ENCODE peak calls at places on chromosomes 16 and 17, in ten cellular contexts. Y is ascending aorta; O is Peyer's patch; T is AG09309; E is cardiac muscle cell; F is CD4-positive, alpha-beta T cell; N is colonic mucosa; J is A549; G is GM10248; B is MM.1S. M is an unnamed sample.

GRCh38 chr17:42617956-42618431 is 8.5 kb downstream of the TUBG1 start:
- DNase-seq in Y (no peak), O (no peak), T (no peak), E (no peak), F (no peak), N (no peak), J (no peak), G (peak), B (peak), M (peak)

GRCh38 chr17:68600881-68601564 is at the start of gene FAM20A:
- DNase-seq in Y (no peak), O (peak), T (no peak), E (peak), F (no peak), N (no peak), J (peak), G (no peak), B (no peak), M (peak)

GRCh38 chr16:79618041-79618711 is 17.6 kb upstream of the MAF start:
- DNase-seq in Y (no peak), O (no peak), T (no peak), E (no peak), F (no peak), N (no peak), J (no peak), G (no peak), B (no peak), M (no peak)

GRCh38 chr17:10041287-10041612 is 136.2 kb upstream of the RCVRN start:
- DNase-seq in Y (no peak), O (no peak), T (no peak), E (no peak), F (no peak), N (no peak), J (peak), G (no peak), B (no peak), M (no peak)

GRCh38 chr17:46853896-46854444 is 2.6 kb downstream of the WNT9B start:
- DNase-seq in Y (no peak), O (peak), T (peak), E (no peak), F (no peak), N (no peak), J (no peak), G (no peak), B (no peak), M (no peak)

GRCh38 chr16:50587543-50587942 is 39.3 kb downstream of the NKD1 start:
- DNase-seq in Y (no peak), O (no peak), T (no peak), E (no peak), F (no peak), N (no peak), J (no peak), G (no peak), B (no peak), M (no peak)

GRCh38 chr17:50909765-50910661 is 43.9 kb upstream of the TOB1 start:
- DNase-seq in Y (no peak), O (no peak), T (no peak), E (no peak), F (peak), N (no peak), J (no peak), G (no peak), B (no peak), M (no peak)

GRCh38 chr17:67602974-67603373 is 114.8 kb upstream of the NOL11 start:
- DNase-seq in Y (no peak), O (no peak), T (peak), E (peak), F (peak), N (peak), J (peak), G (peak), B (peak), M (peak)

GRCh38 chr16:2904100-2904921 is 7.4 kb upstream of the FLYWCH1 start:
- DNase-seq in Y (peak), O (peak), T (peak), E (peak), F (peak), N (peak), J (peak), G (peak), B (peak), M (peak)

GRCh38 chr16:20799599-20799998 is 6.7 kb downstream of the ERI2 start:
- DNase-seq in Y (no peak), O (no peak), T (no peak), E (peak), F (no peak), N (no peak), J (no peak), G (no peak), B (peak), M (no peak)

GRCh38 chr17:78122221-78122990 is 6.1 kb downstream of the TMC6 start:
- DNase-seq in Y (no peak), O (no peak), T (no peak), E (no peak), F (no peak), N (no peak), J (no peak), G (no peak), B (no peak), M (no peak)

GRCh38 chr17:51250314-51250840 is 9.5 kb downstream of the MBTD1 start:
- DNase-seq in Y (no peak), O (no peak), T (no peak), E (no peak), F (no peak), N (no peak), J (no peak), G (no peak), B (no peak), M (no peak)

GRCh38 chr16:53064179-53064578 is 9.4 kb downstream of the CHD9 start:
- DNase-seq in Y (no peak), O (no peak), T (no peak), E (no peak), F (no peak), N (no peak), J (no peak), G (no peak), B (no peak), M (no peak)

DNA sequence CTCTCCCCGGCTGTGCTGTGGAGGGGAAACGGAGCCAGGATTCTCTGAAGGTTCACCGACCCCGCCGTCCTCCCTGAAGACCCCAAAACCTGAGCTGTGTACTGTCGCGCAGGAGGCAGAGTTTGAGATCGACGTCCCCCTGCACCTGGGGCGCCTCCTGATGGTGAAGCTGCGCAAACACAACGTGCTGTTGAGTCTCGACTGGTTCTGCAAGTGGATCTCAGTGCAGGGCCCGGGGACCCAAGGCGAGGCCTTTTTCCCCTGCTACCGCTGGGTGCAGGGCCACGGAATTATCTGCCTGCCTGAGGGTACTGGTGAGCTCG is 62.6 kb upstream of the TEKT1 start:
- DNase-seq in Y (no peak), O (no peak), T (no peak), E (peak), F (no peak), N (no peak), J (no peak), G (peak), B (no peak), M (peak)
- TF ChIP-seq CTCF in Y (peak), O (no peak), T (peak), E (peak), F (no peak), N (no peak), J (no peak), G (peak), B (peak), M (peak)

GRCh38 chr16:5060073-5060641 is 5.6 kb downstream of the C16orf89 start:
- DNase-seq in Y (no peak), O (peak), T (no peak), E (no peak), F (no peak), N (no peak), J (no peak), G (no peak), B (no peak), M (no peak)

GRCh38 chr16:5058476-5058875 is 7.3 kb downstream of the C16orf89 start:
- DNase-seq in Y (no peak), O (peak), T (no peak), E (peak), F (no peak), N (no peak), J (peak), G (no peak), B (no peak), M (no peak)

GRCh38 chr16:5059386-5060072 is 6.2 kb downstream of the C16orf89 start:
- DNase-seq in Y (no peak), O (no peak), T (no peak), E (no peak), F (no peak), N (no peak), J (no peak), G (no peak), B (no peak), M (no peak)

GRCh38 chr16:5054876-5055865 is 10.6 kb downstream of the C16orf89 start:
- DNase-seq in Y (no peak), O (peak), T (no peak), E (no peak), F (no peak), N (no peak), J (no peak), G (no peak), B (no peak), M (no peak)

GRCh38 chr16:5056347-5056746 is 9.4 kb downstream of the C16orf89 start:
- DNase-seq in Y (no peak), O (peak), T (no peak), E (peak), F (peak), N (peak), J (no peak), G (peak), B (peak), M (peak)
- TF ChIP-seq CTCF in Y (no peak), O (no peak), T (peak), E (peak), F (no peak), N (peak), J (peak), G (peak), B (peak), M (peak)

DNA sequence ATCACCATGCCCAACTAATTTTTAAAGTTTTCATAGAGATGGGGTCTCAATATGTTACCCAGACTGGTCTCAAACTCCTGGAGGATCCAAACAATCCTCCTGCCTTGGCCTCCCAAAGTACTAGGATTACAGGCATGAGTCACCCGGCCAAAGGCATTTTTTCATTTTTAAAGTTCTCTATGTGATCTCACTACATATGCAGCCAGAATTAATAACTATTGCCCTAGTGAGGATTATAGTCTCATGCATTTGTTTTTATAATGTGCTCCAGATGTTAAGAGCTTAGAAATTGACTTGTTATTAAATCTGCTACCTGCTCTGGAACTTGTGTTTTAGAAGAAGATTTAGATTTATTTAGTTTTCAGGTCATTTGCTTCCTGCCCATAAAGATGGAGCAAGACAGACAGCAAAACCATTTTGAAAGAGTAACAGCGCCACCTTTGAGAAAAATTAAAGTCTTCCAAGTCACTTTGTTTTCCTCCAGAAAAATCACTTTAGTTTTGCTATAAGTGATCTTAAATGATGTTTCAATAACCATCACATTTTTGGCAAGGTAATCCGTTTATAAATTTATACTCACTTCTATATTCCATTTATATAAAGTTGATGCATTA is 79.5 kb downstream of the CA4 start:
- DNase-seq in Y (no peak), O (no peak), T (no peak), E (no peak), F (no peak), N (no peak), J (no peak), G (no peak), B (peak), M (no peak)
- TF ChIP-seq CTCF in Y (no peak), O (no peak), T (no peak), E (no peak), F (no peak), N (no peak), J (peak), G (peak), B (no peak), M (no peak)

DNA sequence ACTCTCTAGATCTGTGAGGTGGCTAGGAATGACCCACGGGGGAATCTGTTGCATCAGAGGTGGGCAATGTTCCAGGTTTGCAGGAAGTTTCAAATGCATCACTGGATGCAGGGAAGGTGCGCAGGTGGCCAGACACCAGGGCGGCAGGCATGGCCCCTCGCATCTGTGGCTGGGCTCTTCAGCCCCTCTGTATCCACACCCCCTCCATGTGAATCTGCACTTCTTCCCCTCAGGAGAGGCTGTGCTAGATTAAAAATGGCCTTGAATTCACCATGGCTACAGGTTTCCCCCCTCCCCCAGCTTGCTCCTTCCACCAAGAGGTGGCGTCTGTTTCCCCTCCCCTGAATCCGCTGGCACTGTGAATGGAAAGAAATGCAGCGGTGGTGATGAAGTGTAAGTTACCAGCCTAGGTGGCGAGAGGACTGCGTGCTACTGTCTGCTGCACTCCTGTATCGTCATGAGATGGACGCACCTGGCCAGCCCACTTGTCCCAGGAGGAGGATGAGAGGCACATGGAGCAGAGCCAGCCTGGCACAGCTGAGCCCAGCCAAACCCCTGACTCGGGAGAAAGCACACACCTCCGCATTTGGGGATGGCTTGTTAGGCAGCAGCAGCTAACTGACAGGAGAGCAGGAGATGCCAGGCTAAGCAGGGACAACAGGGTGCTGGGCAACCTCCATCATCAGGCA is 26.3 kb downstream of the TNFRSF13B start:
- DNase-seq in Y (no peak), O (no peak), T (no peak), E (peak), F (no peak), N (no peak), J (no peak), G (no peak), B (no peak), M (no peak)
- TF ChIP-seq CTCF in Y (no peak), O (no peak), T (no peak), E (no peak), F (no peak), N (no peak), J (no peak), G (no peak), B (no peak), M (no peak)

GRCh38 chr17:57050303-57050702 is 34.7 kb upstream of the AKAP1 start:
- DNase-seq in Y (no peak), O (no peak), T (no peak), E (no peak), F (no peak), N (no peak), J (no peak), G (no peak), B (no peak), M (no peak)
- TF ChIP-seq CTCF in Y (no peak), O (no peak), T (no peak), E (no peak), F (no peak), N (no peak), J (no peak), G (no peak), B (no peak), M (no peak)

GRCh38 chr16:89207993-89208392 is 7.7 kb upstream of the SLC22A31 start:
- DNase-seq in Y (no peak), O (no peak), T (no peak), E (no peak), F (no peak), N (no peak), J (no peak), G (no peak), B (no peak), M (no peak)
- TF ChIP-seq CTCF in Y (no peak), O (no peak), T (no peak), E (no peak), F (no peak), N (no peak), J (no peak), G (no peak), B (no peak), M (no peak)

GRCh38 chr17:34853916-34854315 is 107.3 kb downstream of the CCT6B start:
- DNase-seq in Y (no peak), O (no peak), T (no peak), E (no peak), F (no peak), N (no peak), J (no peak), G (no peak), B (no peak), M (no peak)

GRCh38 chr17:34852141-34852540 is 109.1 kb downstream of the CCT6B start:
- DNase-seq in Y (no peak), O (no peak), T (no peak), E (no peak), F (no peak), N (no peak), J (no peak), G (no peak), B (no peak), M (no peak)

GRCh38 chr17:34850023-34850422 is 111.2 kb downstream of the CCT6B start:
- DNase-seq in Y (no peak), O (no peak), T (no peak), E (no peak), F (no peak), N (no peak), J (no peak), G (no peak), B (no peak), M (no peak)

GRCh38 chr17:34850964-34851363 is 110.3 kb downstream of the CCT6B start:
- DNase-seq in Y (no peak), O (no peak), T (no peak), E (no peak), F (no peak), N (no peak), J (no peak), G (no peak), B (no peak), M (no peak)

GRCh38 chr17:34852614-34853013 is 108.6 kb downstream of the CCT6B start:
- DNase-seq in Y (no peak), O (no peak), T (no peak), E (no peak), F (no peak), N (no peak), J (no peak), G (no peak), B (no peak), M (no peak)
- TF ChIP-seq CTCF in Y (no peak), O (no peak), T (no peak), E (no peak), F (no peak), N (no peak), J (no peak), G (no peak), B (peak), M (no peak)